ENCODE peak calls at places on chromosomes 6 and 20, in eight cellular contexts. R, W, K, L, S, F, E and H are unnamed samples.

GRCh38 chr6:54913211-54913610 is 66.6 kb downstream of the FAM83B start:
- DNase-seq in S (no peak), R (no peak), F (no peak), K (no peak), L (no peak), W (no peak), E (no peak), H (no peak)

GRCh38 chr6:152110878-152111820 is 303.7 kb downstream of the ESR1 start:
- DNase-seq in K (no peak), R (no peak), E (no peak), L (peak), S (peak), W (no peak), F (no peak), H (peak)

GRCh38 chr6:25050356-25050755 is 114.6 kb upstream of the RIPOR2 start:
- DNase-seq in L (no peak), F (no peak), R (no peak), E (no peak), K (no peak), S (peak), W (peak), H (peak)

GRCh38 chr20:37194616-37195015 is 15.3 kb upstream of the MROH8 start:
- DNase-seq in W (no peak), E (no peak), S (no peak), L (no peak), R (no peak), F (no peak), K (no peak), H (no peak)

GRCh38 chr20:61804896-61805295 is 260.8 kb downstream of the TAF4 start:
- DNase-seq in L (no peak), E (no peak), F (no peak), K (no peak), W (no peak), S (peak), R (peak), H (no peak)

GRCh38 chr20:53608456-53609413 is 15.1 kb upstream of the ZNF217 start:
- DNase-seq in F (no peak), S (no peak), R (no peak), E (peak), K (peak), L (no peak), W (peak), H (no peak)

GRCh38 chr20:10540636-10541493 is 105.8 kb downstream of the SLX4IP start:
- DNase-seq in E (no peak), R (no peak), S (peak), F (peak), L (no peak), W (peak), K (no peak), H (peak)

GRCh38 chr6:25138024-25138696 is 141.0 kb upstream of the CARMIL1 start:
- DNase-seq in L (peak), W (peak), S (peak), E (no peak), K (peak), R (no peak), F (peak), H (peak)

GRCh38 chr6:144219056-144219685 is 66.0 kb upstream of the UTRN start:
- DNase-seq in E (no peak), R (no peak), W (peak), L (no peak), K (no peak), F (peak), S (peak), H (peak)

GRCh38 chr6:53295176-53295575 is 53.6 kb downstream of the ELOVL5 start:
- DNase-seq in L (no peak), W (no peak), S (no peak), F (no peak), E (no peak), K (no peak), R (no peak), H (no peak)

GRCh38 chr20:3161316-3162079 is 1.8 kb upstream of the FASTKD5 start:
- DNase-seq in L (no peak), K (no peak), S (no peak), R (no peak), E (no peak), W (no peak), F (no peak), H (no peak)

GRCh38 chr6:25315194-25315593 is 36.0 kb downstream of the CARMIL1 start:
- DNase-seq in E (no peak), K (no peak), R (no peak), S (no peak), L (no peak), W (no peak), F (no peak), H (no peak)

GRCh38 chr6:126064257-126064993 is 78.1 kb downstream of the TRMT11 start:
- DNase-seq in W (no peak), R (no peak), K (no peak), E (no peak), L (no peak), S (peak), F (no peak), H (no peak)

GRCh38 chr6:159978291-159979135 is 9.6 kb downstream of the IGF2R start:
- DNase-seq in K (no peak), F (peak), S (no peak), R (no peak), L (no peak), E (peak), W (no peak), H (no peak)

GRCh38 chr6:54156650-54157250 is 45.5 kb downstream of the MLIP start:
- DNase-seq in L (no peak), K (no peak), F (peak), S (no peak), R (no peak), E (no peak), W (no peak), H (peak)

GRCh38 chr6:149335924-149336323 is 18.4 kb downstream of the TAB2 start:
- DNase-seq in K (no peak), S (peak), L (peak), R (no peak), F (peak), W (peak), E (no peak), H (peak)

GRCh38 chr6:90068264-90068663 is 174.0 kb downstream of the GJA10 start:
- DNase-seq in W (peak), K (no peak), R (no peak), S (peak), F (peak), E (no peak), L (peak), H (peak)

GRCh38 chr6:47343631-47344421 is 34.1 kb upstream of the TNFRSF21 start:
- DNase-seq in S (no peak), L (no peak), F (no peak), E (no peak), R (no peak), W (peak), K (no peak), H (no peak)

GRCh38 chr20:58161192-58161591 is 67.3 kb downstream of the ANKRD60 start:
- DNase-seq in L (no peak), E (no peak), F (no peak), R (peak), K (no peak), S (no peak), W (no peak), H (no peak)

GRCh38 chr20:55375920-55376319 is 629.4 kb downstream of the CBLN4 start:
- DNase-seq in W (no peak), S (no peak), L (no peak), F (no peak), K (no peak), R (no peak), E (no peak), H (no peak)

GRCh38 chr6:46465294-46466165 is 25.7 kb downstream of the RCAN2 start:
- DNase-seq in R (no peak), W (no peak), F (peak), K (no peak), E (no peak), L (no peak), S (no peak), H (peak)

GRCh38 chr6:37280162-37280895 is 22.4 kb upstream of the TMEM217 start:
- DNase-seq in E (no peak), K (no peak), F (no peak), L (no peak), R (no peak), W (no peak), S (no peak), H (no peak)

DNA sequence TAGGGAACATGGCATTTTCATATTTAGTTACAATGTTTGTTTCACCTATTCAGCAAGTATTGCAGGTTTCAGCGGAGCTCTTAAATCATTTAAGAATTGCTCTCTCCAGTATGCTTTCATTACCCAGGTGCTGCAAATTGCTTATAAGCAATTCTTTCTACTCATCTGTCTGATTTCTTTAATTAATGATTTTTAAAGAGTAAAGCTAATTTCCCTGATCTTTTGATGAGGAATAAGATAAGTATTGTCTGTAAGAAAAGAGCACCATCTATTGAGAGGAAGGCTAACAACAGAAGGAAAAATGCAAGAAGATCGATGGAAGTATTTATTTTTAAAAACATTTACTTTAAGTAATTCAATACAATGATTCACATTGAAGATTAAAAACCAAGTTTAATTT is 2.0 kb downstream of the OPRM1 start:
- DNase-seq in L (no peak), F (no peak), W (no peak), E (no peak), S (no peak), R (no peak), K (no peak), H (no peak)
- TF ChIP-seq CTCF in L (no peak), F (no peak), W (peak), E (no peak), S (no peak), R (no peak), K (no peak), H (no peak)

GRCh38 chr6:106510090-106510970 is 119.0 kb downstream of the RTN4IP1 start:
- DNase-seq in K (peak), R (peak), E (peak), W (peak), S (no peak), L (peak), F (peak), H (peak)
- H3K27ac ChIP-seq in K (no peak), R (peak), E (no peak), W (no peak), S (no peak), L (no peak), F (peak), H (no peak)

GRCh38 chr20:44196278-44196677 is 9.3 kb upstream of the JPH2 start:
- DNase-seq in S (no peak), L (no peak), R (no peak), E (no peak), F (peak), W (no peak), K (no peak), H (no peak)
- TF ChIP-seq CTCF in S (no peak), L (no peak), R (no peak), E (no peak), F (peak), W (peak), K (no peak), H (no peak)

DNA sequence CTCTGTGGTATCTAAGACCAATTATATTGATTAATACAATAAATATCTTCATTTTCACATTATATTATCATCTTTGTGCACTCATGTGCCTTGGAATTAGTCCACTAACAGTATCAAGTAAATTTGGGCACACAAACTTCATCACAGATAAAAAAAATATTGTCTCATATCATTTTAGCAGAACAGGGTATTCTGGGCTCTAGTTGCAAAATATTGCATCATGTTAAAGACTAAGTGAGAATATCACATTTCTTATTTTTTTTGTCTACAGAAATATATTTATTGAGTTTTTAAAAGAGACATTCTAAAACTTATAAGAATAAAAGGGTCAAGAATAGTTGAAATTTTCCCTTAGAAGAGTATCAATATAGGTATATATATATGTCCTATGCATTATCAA is 754.1 kb upstream of the MAN1A1 start:
- DNase-seq in S (no peak), E (no peak), R (no peak), K (no peak), F (no peak), L (no peak), W (no peak), H (peak)
- H3K27ac ChIP-seq in S (no peak), E (no peak), R (no peak), K (no peak), F (no peak), L (no peak), W (no peak), H (no peak)

DNA sequence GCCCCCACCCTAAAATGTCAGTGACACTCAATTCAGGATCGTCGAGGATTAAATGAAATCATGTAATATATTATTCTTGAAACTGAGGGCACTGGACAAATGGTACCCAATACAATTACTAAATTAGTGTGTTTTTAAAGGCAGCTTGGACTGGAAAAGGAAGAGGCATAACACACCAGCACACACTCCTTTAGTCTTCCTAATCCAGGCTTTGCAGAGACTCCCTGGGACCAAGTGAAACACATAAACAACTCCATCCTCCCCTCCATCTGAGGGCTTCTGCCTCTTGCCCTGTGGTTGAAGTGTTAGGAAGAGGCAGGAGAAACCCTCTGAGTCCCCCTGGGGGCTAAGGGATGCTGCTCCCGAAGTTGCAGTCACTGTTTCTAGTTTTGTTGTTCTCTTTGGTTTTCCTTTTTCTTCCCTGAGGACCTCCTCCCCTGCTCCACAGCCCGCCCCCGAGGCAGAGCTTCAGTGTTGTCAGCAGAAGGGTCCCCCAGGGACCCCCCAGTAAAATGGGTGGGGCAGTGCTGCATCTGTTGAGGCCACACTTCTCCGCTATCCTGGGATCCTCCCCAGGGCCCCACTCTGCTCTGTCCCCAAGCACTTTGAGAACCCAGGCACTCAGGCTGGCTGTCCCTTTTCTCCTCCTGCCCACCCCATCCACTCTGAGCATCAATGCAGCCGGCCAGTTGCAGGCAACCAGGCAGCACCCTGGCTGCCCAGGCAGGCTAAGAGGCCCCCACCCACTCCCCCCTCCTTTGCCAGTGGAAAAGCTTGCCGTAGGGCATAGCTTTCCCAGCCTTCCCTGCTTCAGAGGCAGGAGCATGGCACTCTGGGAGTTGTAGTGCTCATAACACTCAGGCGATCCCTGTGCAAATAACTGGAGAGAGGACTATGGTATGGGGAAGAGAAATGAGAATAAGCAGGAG is 5.9 kb downstream of the TMEM63B start:
- DNase-seq in E (peak), L (peak), K (peak), R (peak), F (peak), S (no peak), W (peak), H (peak)
- TF ChIP-seq CTCF in E (no peak), L (no peak), K (no peak), R (no peak), F (no peak), S (no peak), W (peak), H (peak)

GRCh38 chr6:3351837-3352524 is 93.2 kb downstream of the PSMG4 start:
- DNase-seq in F (no peak), E (no peak), L (no peak), R (no peak), S (no peak), K (no peak), W (no peak), H (no peak)

GRCh38 chr6:3349388-3350251 is 90.9 kb downstream of the PSMG4 start:
- DNase-seq in S (no peak), L (no peak), F (no peak), E (no peak), R (no peak), W (no peak), K (no peak), H (no peak)

GRCh38 chr6:3351105-3351676 is 92.4 kb downstream of the PSMG4 start:
- DNase-seq in E (no peak), S (peak), L (no peak), F (no peak), W (no peak), R (no peak), K (no peak), H (no peak)

GRCh38 chr6:3348821-3349220 is 90.1 kb downstream of the PSMG4 start:
- DNase-seq in W (no peak), E (no peak), S (no peak), R (no peak), L (no peak), F (no peak), K (no peak), H (no peak)

DNA sequence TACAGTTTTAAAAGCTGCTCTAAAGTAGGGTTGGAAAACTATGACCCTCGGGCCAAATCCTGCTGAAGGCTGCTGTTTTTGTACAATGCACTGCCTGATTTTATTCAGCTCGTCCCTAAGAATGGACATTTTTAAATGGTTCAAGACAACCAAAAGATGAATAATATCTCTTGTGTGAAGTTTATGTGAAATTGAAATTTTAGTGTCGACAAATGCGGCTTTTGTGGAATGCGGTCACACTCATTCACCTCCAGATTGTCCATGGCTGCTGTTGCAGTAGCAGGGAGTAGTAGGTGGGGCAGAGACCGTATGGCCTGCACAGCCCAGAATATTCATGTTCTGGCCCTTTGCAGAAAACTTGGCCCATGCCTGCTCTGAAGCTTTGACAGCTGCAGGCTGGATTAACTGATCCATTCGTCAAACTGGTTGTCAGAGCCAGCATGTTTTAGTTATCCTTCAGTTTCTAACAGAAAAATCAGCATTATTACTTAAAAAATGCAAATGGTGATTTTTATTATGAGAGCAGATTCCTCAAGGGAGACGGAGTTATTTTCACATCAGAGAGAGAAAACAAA is 91.6 kb downstream of the PSMG4 start:
- DNase-seq in L (no peak), F (no peak), K (no peak), W (no peak), S (no peak), R (no peak), E (no peak), H (no peak)
- H3K27ac ChIP-seq in L (no peak), F (no peak), K (no peak), W (peak), S (no peak), R (no peak), E (no peak), H (no peak)